ENCODE peak calls at places on chromosomes 2 and 18, in four cellular contexts. E is left cardiac atrium, G is heart right ventricle, T is coronary artery. Z is an unnamed sample.

GRCh38 chr2:2332381-2332780 is 1.3 kb upstream of the MYT1L start:
- DNase-seq in E (no peak), G (no peak), T (no peak), Z (no peak)

GRCh38 chr2:95384854-95385569 is 17.5 kb upstream of the FAHD2A start:
- DNase-seq in G (no peak), T (peak; percentile 76), E (no peak), Z (peak; percentile 31)

GRCh38 chr18:59547691-59548182 is 149.5 kb downstream of the CCBE1 start:
- DNase-seq in T (no peak), E (no peak), G (no peak), Z (no peak)

GRCh38 chr2:20224716-20225293 is at the start of gene SDC1:
- DNase-seq in G (peak; percentile 52), T (no peak), E (peak; percentile 51), Z (peak; percentile 80)

GRCh38 chr18:31199190-31199769 is 36.6 kb upstream of the DSC1 start:
- DNase-seq in E (no peak), T (no peak), G (no peak), Z (no peak)

GRCh38 chr2:218228366-218229092 is 11.5 kb downstream of the ARPC2 start:
- DNase-seq in G (no peak), T (no peak), E (no peak), Z (no peak)

GRCh38 chr2:120825370-120826259 is 89.9 kb downstream of the GLI2 start:
- DNase-seq in T (no peak), E (peak; percentile 61), G (peak; percentile 61), Z (peak; percentile 61)

GRCh38 chr2:217471329-217471728 is 531.5 kb downstream of the TNS1 start:
- DNase-seq in T (no peak), E (no peak), G (no peak), Z (no peak)

GRCh38 chr2:237895544-237896506 is 36.4 kb downstream of the RAMP1 start:
- DNase-seq in T (peak; percentile 94), G (peak; percentile 73), E (peak; percentile 71), Z (no peak)

GRCh38 chr2:3608373-3609278 is 13.7 kb downstream of the COLEC11 start:
- DNase-seq in E (no peak), G (no peak), T (peak; percentile 43), Z (no peak)

GRCh38 chr2:96951125-96951654 is 35.2 kb downstream of the FAM178B start:
- DNase-seq in E (peak; percentile 73), T (no peak), G (peak; percentile 78), Z (peak; percentile 69)

GRCh38 chr2:26245231-26245732 is 543 bp downstream of the HADHB start:
- DNase-seq in E (peak; percentile 34), T (peak; percentile 74), G (no peak), Z (peak; percentile 44)

GRCh38 chr18:62682396-62682795 is 32.9 kb upstream of the PHLPP1 start:
- DNase-seq in T (no peak), E (no peak), G (no peak), Z (no peak)